ENCODE peak calls at places on chromosomes 11 and 22, in nine cellular contexts. H, R, Q, V, E, O, W, B and P are unnamed samples.
A peak's percentile ranks its signal among the peaks of the same experiment; 100 is the strongest.

GRCh38 chr22:50308597-50308935 is 1.1 kb upstream of the PLXNB2 start:
- DNase-seq in H (peak; percentile 48), R (peak; percentile 87), Q (peak; percentile 68), V (peak; percentile 40), E (peak; percentile 95), O (no peak), W (no peak), B (peak; percentile 92), P (no peak)

GRCh38 chr11:66282468-66283455 is 4.8 kb downstream of the CNIH2 start:
- DNase-seq in H (peak; percentile 89), R (peak; percentile 95), Q (peak; percentile 93), V (peak; percentile 91), E (peak; percentile 99), O (peak; percentile 86), W (peak; percentile 99), B (peak; percentile 99), P (peak; percentile 99)

GRCh38 chr11:77236901-77237300 is 64.6 kb downstream of the GDPD4 start:
- DNase-seq in H (peak; percentile 3), R (no peak), Q (no peak), V (peak; percentile 66), E (no peak), O (no peak), W (no peak), B (no peak), P (no peak)

GRCh38 chr22:43118953-43119458 is 8.5 kb downstream of the BIK start:
- DNase-seq in H (peak; percentile 15), R (no peak), Q (no peak), V (no peak), E (no peak), O (no peak), W (peak; percentile 36), B (no peak), P (no peak)

GRCh38 chr22:44193537-44193896 is 12.8 kb downstream of the PARVG start:
- DNase-seq in H (no peak), R (no peak), Q (no peak), V (no peak), E (no peak), O (no peak), W (no peak), B (no peak), P (no peak)

GRCh38 chr11:86934933-86935579 is 20.1 kb downstream of the FZD4 start:
- DNase-seq in H (no peak), R (no peak), Q (no peak), V (peak; percentile 46), E (no peak), O (no peak), W (no peak), B (no peak), P (no peak)

GRCh38 chr11:114617157-114618124 is 21.9 kb upstream of the NXPE4 start:
- DNase-seq in H (no peak), R (no peak), Q (no peak), V (no peak), E (no peak), O (no peak), W (no peak), B (no peak), P (no peak)

GRCh38 chr11:64341851-64342791 is 2.1 kb downstream of the CCDC88B start:
- DNase-seq in H (peak; percentile 82), R (peak; percentile 89), Q (peak; percentile 88), V (peak; percentile 81), E (peak; percentile 95), O (peak; percentile 27), W (peak; percentile 91), B (peak; percentile 96), P (peak; percentile 91)

GRCh38 chr11:111845256-111846028 is 25.9 kb downstream of the ALG9 start:
- DNase-seq in H (no peak), R (no peak), Q (no peak), V (no peak), E (no peak), O (no peak), W (no peak), B (no peak), P (no peak)

GRCh38 chr11:76629853-76630599 is 40.5 kb downstream of the LRRC32 start:
- DNase-seq in H (peak; percentile 61), R (peak; percentile 69), Q (no peak), V (peak; percentile 18), E (peak; percentile 85), O (peak; percentile 31), W (no peak), B (peak; percentile 74), P (no peak)

GRCh38 chr11:1384206-1384965 is 5.3 kb upstream of the BRSK2 start:
- DNase-seq in H (no peak), R (no peak), Q (no peak), V (peak; percentile 19), E (no peak), O (no peak), W (no peak), B (no peak), P (no peak)

GRCh38 chr11:63719987-63720386 is 38.7 kb downstream of the RTN3 start:
- DNase-seq in H (peak; percentile 65), R (no peak), Q (no peak), V (peak; percentile 63), E (no peak), O (no peak), W (no peak), B (no peak), P (no peak)

GRCh38 chr11:113681282-113681681 is 24.8 kb downstream of the TMPRSS5 start:
- DNase-seq in H (no peak), R (no peak), Q (no peak), V (no peak), E (no peak), O (no peak), W (no peak), B (no peak), P (no peak)

GRCh38 chr11:12130180-12130980 is 20.0 kb downstream of the MICAL2 start:
- DNase-seq in H (no peak), R (no peak), Q (no peak), V (no peak), E (no peak), O (no peak), W (no peak), B (peak; percentile 23), P (no peak)

GRCh38 chr22:49307870-49308269 is 519.8 kb downstream of the BRD1 start:
- DNase-seq in H (no peak), R (no peak), Q (peak; percentile 14), V (no peak), E (peak; percentile 25), O (no peak), W (no peak), B (peak; percentile 50), P (peak; percentile 47)
- TF ChIP-seq CTCF in H (no peak), R (no peak), Q (no peak), V (no peak), E (no peak), O (no peak), W (no peak), B (no peak), P (no peak)

GRCh38 chr11:68959465-68960298 is 21.1 kb downstream of the MRGPRD start:
- DNase-seq in H (no peak), R (no peak), Q (no peak), V (no peak), E (no peak), O (no peak), W (no peak), B (no peak), P (peak; percentile 75)

GRCh38 chr11:68954970-68955958 is 25.5 kb downstream of the MRGPRD start:
- DNase-seq in H (peak; percentile 59), R (peak; percentile 66), Q (no peak), V (peak; percentile 45), E (peak; percentile 56), O (peak; percentile 73), W (no peak), B (no peak), P (no peak)

GRCh38 chr11:68958211-68958610 is 22.6 kb downstream of the MRGPRD start:
- DNase-seq in H (no peak), R (no peak), Q (no peak), V (no peak), E (no peak), O (no peak), W (no peak), B (no peak), P (no peak)

GRCh38 chr11:68956547-68957254 is 24.1 kb downstream of the MRGPRD start:
- DNase-seq in H (no peak), R (no peak), Q (no peak), V (no peak), E (no peak), O (no peak), W (no peak), B (peak; percentile 53), P (no peak)

DNA sequence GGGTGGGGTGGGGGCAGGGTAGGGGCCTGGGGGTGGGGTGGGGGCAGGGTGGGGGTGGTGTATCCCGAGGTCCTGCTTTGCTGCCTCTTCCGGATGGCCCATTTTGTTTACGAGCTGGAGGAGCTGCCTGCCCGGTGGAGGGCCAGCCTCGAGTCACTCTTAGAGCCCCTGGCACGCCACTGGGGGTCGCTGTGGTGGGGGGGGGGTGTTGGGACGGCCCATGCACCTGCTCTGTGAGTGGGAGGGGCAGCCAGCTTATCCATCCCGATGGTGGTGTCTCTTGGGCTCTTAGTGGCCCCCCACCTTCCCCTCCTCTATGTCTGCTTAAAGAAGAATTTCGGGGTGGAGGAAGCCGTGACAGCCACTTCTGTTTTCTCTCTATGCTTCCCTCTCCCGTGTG is 24.6 kb downstream of the MRGPRD start:
- DNase-seq in H (no peak), R (no peak), Q (no peak), V (no peak), E (no peak), O (no peak), W (no peak), B (peak; percentile 64), P (no peak)
- TF ChIP-seq CTCF in H (peak; percentile 14), R (no peak), Q (no peak), V (peak; percentile 30), E (no peak), O (peak; percentile 45), W (peak; percentile 34), B (peak; percentile 18), P (peak; percentile 56)

GRCh38 chr11:75471134-75471943 is 38.3 kb upstream of the KLHL35 start:
- DNase-seq in H (no peak), R (no peak), Q (no peak), V (no peak), E (peak; percentile 83), O (no peak), W (no peak), B (no peak), P (no peak)
- TF ChIP-seq CTCF in H (no peak), R (no peak), Q (no peak), V (no peak), E (no peak), O (no peak), W (no peak), B (no peak), P (no peak)

GRCh38 chr11:119369035-119369925 is 12.2 kb downstream of the USP2 start:
- DNase-seq in H (no peak), R (no peak), Q (no peak), V (no peak), E (peak; percentile 52), O (no peak), W (no peak), B (peak; percentile 53), P (no peak)

GRCh38 chr11:119368121-119369034 is 13.1 kb downstream of the USP2 start:
- DNase-seq in H (peak; percentile 71), R (peak; percentile 73), Q (no peak), V (peak; percentile 34), E (peak; percentile 85), O (no peak), W (no peak), B (peak; percentile 77), P (peak; percentile 34)

GRCh38 chr11:119365071-119365591 is 16.4 kb downstream of the USP2 start:
- DNase-seq in H (no peak), R (peak; percentile 42), Q (no peak), V (peak; percentile 56), E (peak; percentile 56), O (no peak), W (no peak), B (no peak), P (no peak)

GRCh38 chr11:119367661-119368120 is 13.8 kb downstream of the USP2 start:
- DNase-seq in H (no peak), R (peak; percentile 55), Q (no peak), V (no peak), E (peak; percentile 52), O (no peak), W (no peak), B (peak; percentile 37), P (peak; percentile 28)

GRCh38 chr11:119366690-119367620 is 14.5 kb downstream of the USP2 start:
- DNase-seq in H (no peak), R (peak; percentile 64), Q (no peak), V (no peak), E (peak; percentile 44), O (no peak), W (no peak), B (no peak), P (peak; percentile 33)
- TF ChIP-seq CTCF in H (no peak), R (no peak), Q (no peak), V (no peak), E (no peak), O (no peak), W (no peak), B (no peak), P (no peak)